ENCODE peak calls at places on chromosomes 6 and 20, in five cellular contexts. E is transverse colon, Q is Panc1, R is right cardiac atrium, M is aorta. C is an unnamed sample.

GRCh38 chr6:71410164-71410566 is 121.6 kb downstream of the OGFRL1 start:
- DNase-seq in E (no peak), Q (peak), R (no peak), M (no peak), C (no peak)

GRCh38 chr6:3340891-3341290 is 82.1 kb downstream of the PSMG4 start:
- DNase-seq in E (no peak), Q (no peak), R (no peak), M (peak), C (no peak)

GRCh38 chr6:170152111-170152926 is 138.6 kb downstream of the DLL1 start:
- DNase-seq in E (peak), Q (no peak), R (peak), M (peak), C (peak)

GRCh38 chr20:9617062-9617461 is 102.7 kb downstream of the LAMP5 start:
- DNase-seq in E (peak), Q (peak), R (peak), M (no peak), C (peak)

GRCh38 chr6:35497571-35498406 is 910 bp upstream of the TEAD3 start:
- DNase-seq in E (peak), Q (no peak), R (peak), M (peak), C (peak)

GRCh38 chr6:13848553-13849150 is 34.3 kb upstream of the MCUR1 start:
- DNase-seq in E (no peak), Q (no peak), R (peak), M (no peak), C (no peak)

GRCh38 chr6:31639449-31639861 is 13.0 kb downstream of the BAG6 start:
- DNase-seq in E (no peak), Q (no peak), R (no peak), M (no peak), C (no peak)

GRCh38 chr20:34281177-34281576 is 22.0 kb downstream of the AHCY start:
- DNase-seq in E (no peak), Q (no peak), R (no peak), M (no peak), C (no peak)

GRCh38 chr6:2448826-2449571 is 203.6 kb upstream of the GMDS start:
- DNase-seq in E (peak), Q (peak), R (no peak), M (no peak), C (peak)

GRCh38 chr6:159716247-159717086 is 10.8 kb upstream of the WTAP start:
- DNase-seq in E (no peak), Q (no peak), R (no peak), M (no peak), C (no peak)

GRCh38 chr20:53914861-53915458 is 155.4 kb downstream of the BCAS1 start:
- DNase-seq in E (no peak), Q (no peak), R (no peak), M (no peak), C (no peak)

GRCh38 chr6:100289285-100289684 is 175.4 kb downstream of the SIM1 start:
- DNase-seq in E (no peak), Q (no peak), R (no peak), M (no peak), C (no peak)

GRCh38 chr6:75444899-75445298 is 48.7 kb downstream of the FILIP1 start:
- DNase-seq in E (no peak), Q (no peak), R (no peak), M (no peak), C (no peak)

GRCh38 chr6:148514091-148514850 is 171.6 kb downstream of the SASH1 start:
- DNase-seq in E (no peak), Q (no peak), R (no peak), M (no peak), C (no peak)
- H3K4me3 ChIP-seq in E (no peak), Q (no peak), R (no peak), M (no peak), C (no peak)

DNA sequence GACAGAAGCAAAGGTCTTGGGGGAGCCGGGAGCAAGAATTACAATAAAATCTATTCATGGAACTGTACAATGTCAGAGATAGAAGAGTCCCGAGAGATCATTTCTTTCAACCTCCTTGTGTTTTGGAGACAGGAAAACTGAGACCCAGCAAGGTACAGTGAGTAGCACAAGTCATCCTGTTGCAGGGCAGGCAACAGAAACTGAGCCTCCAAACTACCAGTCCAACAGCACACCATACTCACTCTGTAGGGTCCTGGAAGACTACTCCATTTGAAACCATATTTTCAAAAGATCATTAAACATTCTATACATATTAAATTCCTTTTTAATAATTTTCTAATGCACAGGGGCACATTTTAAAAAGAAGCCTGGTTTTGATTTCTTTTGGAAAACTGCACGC is 14.4 kb downstream of the ATXN1 start:
- DNase-seq in E (no peak), Q (no peak), R (no peak), M (no peak), C (no peak)
- H3K4me3 ChIP-seq in E (no peak), Q (no peak), R (no peak), M (no peak), C (no peak)

GRCh38 chr20:61746147-61746646 is 319.5 kb downstream of the TAF4 start:
- DNase-seq in E (no peak), Q (no peak), R (peak), M (peak), C (no peak)
- H3K4me3 ChIP-seq in E (no peak), Q (no peak), R (no peak), M (no peak), C (no peak)

GRCh38 chr20:48797275-48797825 is 30.4 kb downstream of the PREX1 start:
- DNase-seq in E (peak), Q (no peak), R (peak), M (peak), C (no peak)
- H3K4me3 ChIP-seq in E (no peak), Q (no peak), R (no peak), M (no peak), C (no peak)

DNA sequence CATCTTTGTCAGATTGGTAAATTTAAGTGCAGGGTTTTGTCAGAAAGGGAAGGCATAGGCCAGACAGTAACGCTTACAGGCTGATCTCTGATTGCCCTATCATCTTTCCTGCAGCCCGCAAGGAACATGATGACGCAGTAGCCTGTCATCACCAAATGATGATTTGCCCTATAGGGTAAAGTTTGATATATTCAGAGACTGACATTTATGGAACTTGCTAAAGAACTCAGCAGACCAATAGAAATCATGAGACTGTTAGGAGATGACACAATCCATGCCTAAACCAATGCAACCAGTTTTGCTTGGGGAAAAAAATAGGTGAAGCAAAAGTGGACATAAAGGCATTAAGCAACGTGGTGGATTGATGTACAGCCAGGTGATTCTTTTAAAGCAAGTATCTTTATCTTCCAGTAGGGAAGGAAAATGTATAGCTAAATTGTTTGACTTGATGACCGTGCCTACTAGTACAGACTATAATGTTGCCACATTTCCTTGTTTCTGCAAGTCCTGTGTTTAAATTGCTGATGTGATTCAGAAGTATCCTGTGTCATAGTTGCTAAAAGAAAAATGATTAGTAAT is 2.4 kb downstream of the NUS1 start:
- DNase-seq in E (no peak), Q (peak), R (no peak), M (no peak), C (no peak)
- H3K4me3 ChIP-seq in E (no peak), Q (no peak), R (no peak), M (peak), C (no peak)

DNA sequence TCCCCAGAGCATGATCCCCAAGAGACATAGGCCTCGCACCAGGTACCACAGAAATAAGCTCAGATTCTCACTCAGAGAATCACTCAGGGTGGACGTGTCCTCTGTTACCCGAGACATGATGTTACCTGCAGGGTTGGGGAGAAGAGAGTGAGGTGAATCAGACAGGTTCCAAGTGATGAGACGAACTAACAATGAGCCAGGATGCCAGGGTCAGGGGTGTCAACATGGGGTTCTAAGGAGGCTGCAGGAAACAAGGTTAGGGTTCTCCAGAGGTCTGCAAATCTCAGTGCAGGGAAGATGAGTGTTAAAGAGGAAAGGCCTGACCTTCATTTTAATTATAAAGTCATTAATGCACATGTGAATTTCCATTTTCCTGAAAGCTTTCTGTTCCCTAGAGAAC is 2.5 kb downstream of the TAP1 start:
- DNase-seq in E (no peak), Q (no peak), R (no peak), M (no peak), C (no peak)
- H3K4me3 ChIP-seq in E (no peak), Q (no peak), R (no peak), M (no peak), C (no peak)

GRCh38 chr20:49978685-49979029 is 4.1 kb upstream of the SNAI1 start:
- DNase-seq in E (no peak), Q (no peak), R (no peak), M (no peak), C (no peak)

GRCh38 chr20:49981218-49982071 is 1.3 kb upstream of the SNAI1 start:
- DNase-seq in E (no peak), Q (no peak), R (no peak), M (no peak), C (no peak)

GRCh38 chr20:49976542-49976941 is 6.2 kb upstream of the SNAI1 start:
- DNase-seq in E (no peak), Q (no peak), R (no peak), M (no peak), C (no peak)

GRCh38 chr20:49980140-49981008 is 2.4 kb upstream of the SNAI1 start:
- DNase-seq in E (no peak), Q (no peak), R (no peak), M (no peak), C (no peak)

DNA sequence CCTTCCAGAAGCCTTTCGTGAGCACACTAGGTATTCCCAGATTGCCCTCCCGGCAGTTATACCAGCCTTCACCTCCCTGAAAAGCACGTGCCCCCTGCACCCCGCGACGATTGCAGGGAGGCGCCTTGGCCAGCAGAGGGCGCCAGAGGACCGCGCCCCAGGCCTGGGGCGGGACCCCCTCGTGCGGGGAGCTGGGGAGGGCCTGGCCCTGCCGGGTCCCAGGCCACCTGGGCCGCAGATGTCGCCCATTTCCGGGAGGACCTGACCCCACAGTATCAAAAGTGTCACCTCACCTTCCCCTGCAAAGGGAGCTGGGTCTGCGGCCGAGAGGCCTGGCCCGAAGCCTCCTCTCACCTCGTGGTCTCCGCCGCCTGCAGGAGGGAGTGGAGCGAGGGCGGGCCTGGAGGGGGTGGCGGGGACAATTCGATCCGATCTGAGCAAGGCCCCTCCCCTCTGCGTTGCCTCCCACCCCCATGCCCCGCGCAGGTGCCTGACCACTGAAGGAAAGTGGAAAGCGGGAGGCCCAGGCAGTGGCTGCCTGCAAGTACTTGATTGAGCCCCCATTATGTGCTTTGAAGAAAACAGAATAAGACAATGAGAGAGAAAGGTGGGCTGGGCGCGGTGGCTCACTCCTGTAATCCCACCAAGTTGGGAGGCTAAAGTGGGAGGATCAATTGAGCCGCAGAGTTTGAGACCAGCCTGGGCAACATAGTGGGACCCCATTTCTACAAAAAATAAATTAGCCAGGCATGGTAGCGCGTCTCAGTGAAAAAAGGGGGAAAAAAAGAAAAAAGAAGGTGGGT is 3.5 kb upstream of the SNAI1 start:
- DNase-seq in E (peak), Q (no peak), R (peak), M (peak), C (peak)
- H3K4me3 ChIP-seq in E (no peak), Q (peak), R (peak), M (no peak), C (no peak)

DNA sequence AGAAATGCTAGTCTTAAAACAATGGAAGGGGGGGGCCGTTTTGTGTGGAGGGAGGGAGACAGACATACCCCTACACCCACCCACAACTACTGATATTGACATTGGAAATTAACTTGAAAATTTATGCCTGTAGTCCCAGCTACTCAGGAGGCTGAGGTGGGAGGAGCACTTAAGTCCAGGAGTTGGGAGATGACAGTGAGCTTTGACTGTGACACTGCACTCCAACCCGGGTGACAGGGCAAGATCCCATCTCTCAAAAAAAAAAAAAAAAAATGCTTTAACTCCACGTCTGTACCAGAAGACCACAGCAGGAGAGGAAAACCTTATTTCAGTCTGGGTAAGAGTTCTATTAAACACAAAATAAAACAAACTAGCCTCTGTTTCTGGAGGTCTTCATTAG is 2.2 kb downstream of the TBC1D20 start:
- DNase-seq in E (no peak), Q (no peak), R (no peak), M (no peak), C (no peak)
- H3K4me3 ChIP-seq in E (no peak), Q (peak), R (no peak), M (no peak), C (no peak)

GRCh38 chr6:188821-189655 is 103.2 kb upstream of the DUSP22 start:
- DNase-seq in E (peak), Q (peak), R (peak), M (peak), C (peak)
- H3K4me3 ChIP-seq in E (no peak), Q (no peak), R (no peak), M (no peak), C (no peak)

C was measured in mucosa of descending colon.